ENCODE peak calls at places on chromosomes 3 and 15, in four cellular contexts. One of them, this sample, is unnamed.

GRCh38 chr3:51353131-51353530 is 32.0 kb upstream of the MANF start:
- DNase-seq in endodermal cell: no peak
- DNase-seq in fibroblast of mammary gland: peak; percentile 36
- DNase-seq in A673: no peak
- DNase-seq in this sample: no peak

GRCh38 chr15:70480196-70480856 is 283.0 kb downstream of the UACA start:
- DNase-seq in A673: no peak
- DNase-seq in fibroblast of mammary gland: no peak
- DNase-seq in endodermal cell: no peak
- DNase-seq in this sample: no peak

GRCh38 chr3:53045107-53045783 is 628 bp downstream of the SFMBT1 start:
- DNase-seq in endodermal cell: no peak
- DNase-seq in A673: peak; percentile 33
- DNase-seq in fibroblast of mammary gland: peak; percentile 38
- DNase-seq in this sample: no peak

GRCh38 chr3:414063-414462 is 217.5 kb downstream of the CHL1 start:
- DNase-seq in A673: peak; percentile 42
- DNase-seq in fibroblast of mammary gland: peak; percentile 15
- DNase-seq in endodermal cell: no peak
- DNase-seq in this sample: no peak

GRCh38 chr3:16864610-16865313 is 20.0 kb upstream of the PLCL2 start:
- DNase-seq in A673: peak; percentile 4
- DNase-seq in endodermal cell: no peak
- DNase-seq in fibroblast of mammary gland: peak; percentile 83
- DNase-seq in this sample: no peak

GRCh38 chr15:42731461-42731860 is 5.5 kb downstream of the CDAN1 start:
- DNase-seq in A673: no peak
- DNase-seq in fibroblast of mammary gland: no peak
- DNase-seq in endodermal cell: no peak
- DNase-seq in this sample: no peak

GRCh38 chr15:91445701-91446100 is 345.6 kb downstream of the SV2B start:
- DNase-seq in A673: no peak
- DNase-seq in endodermal cell: no peak
- DNase-seq in fibroblast of mammary gland: no peak
- DNase-seq in this sample: no peak

GRCh38 chr3:173793963-173794362 is 396.4 kb downstream of the NLGN1 start:
- DNase-seq in A673: no peak
- DNase-seq in fibroblast of mammary gland: no peak
- DNase-seq in endodermal cell: no peak
- DNase-seq in this sample: no peak

GRCh38 chr3:125054436-125055164 is 1.2 kb downstream of the HEG1 start:
- DNase-seq in A673: peak; percentile 63
- DNase-seq in endodermal cell: peak; percentile 61
- DNase-seq in fibroblast of mammary gland: peak; percentile 76
- DNase-seq in this sample: no peak

GRCh38 chr3:190491533-190492054 is 22.3 kb upstream of the IL1RAP start:
- DNase-seq in fibroblast of mammary gland: no peak
- DNase-seq in A673: no peak
- DNase-seq in endodermal cell: no peak
- DNase-seq in this sample: no peak

GRCh38 chr3:57530071-57530608 is 14.0 kb downstream of the DNAH12 start:
- DNase-seq in A673: no peak
- DNase-seq in endodermal cell: no peak
- DNase-seq in fibroblast of mammary gland: no peak
- DNase-seq in this sample: no peak

GRCh38 chr3:67509471-67510075 is 144.8 kb downstream of the SUCLG2 start:
- DNase-seq in endodermal cell: no peak
- DNase-seq in A673: no peak
- DNase-seq in fibroblast of mammary gland: peak; percentile 25
- DNase-seq in this sample: no peak

GRCh38 chr3:147368151-147368550 is 38.2 kb downstream of the ZIC4 start:
- DNase-seq in A673: no peak
- DNase-seq in endodermal cell: no peak
- DNase-seq in fibroblast of mammary gland: no peak
- DNase-seq in this sample: no peak

GRCh38 chr15:85504739-85505676 is 124.6 kb downstream of the AKAP13 start:
- DNase-seq in fibroblast of mammary gland: peak; percentile 81
- DNase-seq in endodermal cell: peak; percentile 58
- DNase-seq in A673: peak; percentile 70
- DNase-seq in this sample: no peak
- TF ChIP-seq CTCF in fibroblast of mammary gland: peak; percentile 62
- TF ChIP-seq CTCF in endodermal cell: peak; percentile 78
- TF ChIP-seq CTCF in A673: peak; percentile 81
- TF ChIP-seq CTCF in this sample: peak; percentile 34

GRCh38 chr15:68823561-68823960 is 2.9 kb upstream of the ANP32A start:
- DNase-seq in fibroblast of mammary gland: no peak
- DNase-seq in endodermal cell: no peak
- DNase-seq in A673: no peak
- DNase-seq in this sample: no peak

GRCh38 chr15:68821898-68822380 is 1.2 kb upstream of the ANP32A start:
- DNase-seq in fibroblast of mammary gland: peak; percentile 11
- DNase-seq in endodermal cell: peak; percentile 59
- DNase-seq in A673: no peak
- DNase-seq in this sample: no peak

GRCh38 chr15:68821190-68821897 is 649 bp upstream of the ANP32A start:
- DNase-seq in endodermal cell: no peak
- DNase-seq in fibroblast of mammary gland: no peak
- DNase-seq in A673: no peak
- DNase-seq in this sample: no peak

GRCh38 chr15:68820589-68821189 is at the start of gene ANP32A:
- DNase-seq in fibroblast of mammary gland: peak; percentile 89
- DNase-seq in endodermal cell: peak; percentile 99
- DNase-seq in A673: peak; percentile 98
- DNase-seq in this sample: peak; percentile 45

DNA sequence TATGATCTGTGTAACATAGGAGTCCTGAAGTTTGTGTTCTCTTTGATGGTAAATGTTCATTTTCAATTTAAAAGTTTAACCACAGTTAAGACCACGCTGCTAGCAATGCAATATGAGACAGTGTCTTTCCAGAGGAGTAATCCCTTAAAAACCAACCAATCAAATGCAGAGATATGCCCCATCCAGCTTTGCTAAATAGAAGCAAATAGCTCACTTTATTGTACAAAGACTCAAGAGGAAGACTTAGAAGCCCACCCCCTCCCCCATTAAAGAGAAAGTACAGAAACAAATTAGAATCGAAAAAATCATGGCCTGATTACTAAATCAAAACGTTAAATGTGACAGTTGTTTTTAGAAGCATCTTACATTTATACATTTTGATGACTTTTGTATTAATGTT is 2.1 kb upstream of the ANP32A start:
- DNase-seq in endodermal cell: no peak
- DNase-seq in fibroblast of mammary gland: no peak
- DNase-seq in A673: peak; percentile 80
- DNase-seq in this sample: no peak
- H3K4me3 ChIP-seq in endodermal cell: peak overlapping the region; percentile 96
- H3K4me3 ChIP-seq in fibroblast of mammary gland: no peak overlapping the region
- H3K4me3 ChIP-seq in A673: peak overlapping the region; percentile 74
- H3K4me3 ChIP-seq in this sample: no peak overlapping the region

GRCh38 chr15:73700041-73700842 is 16.1 kb downstream of the CD276 start:
- DNase-seq in fibroblast of mammary gland: peak; percentile 77
- DNase-seq in endodermal cell: peak; percentile 87
- DNase-seq in A673: peak; percentile 88
- DNase-seq in this sample: no peak
- TF ChIP-seq CTCF in fibroblast of mammary gland: peak; percentile 95
- TF ChIP-seq CTCF in endodermal cell: peak; percentile 99
- TF ChIP-seq CTCF in A673: peak; percentile 96
- TF ChIP-seq CTCF in this sample: peak; percentile 85

DNA sequence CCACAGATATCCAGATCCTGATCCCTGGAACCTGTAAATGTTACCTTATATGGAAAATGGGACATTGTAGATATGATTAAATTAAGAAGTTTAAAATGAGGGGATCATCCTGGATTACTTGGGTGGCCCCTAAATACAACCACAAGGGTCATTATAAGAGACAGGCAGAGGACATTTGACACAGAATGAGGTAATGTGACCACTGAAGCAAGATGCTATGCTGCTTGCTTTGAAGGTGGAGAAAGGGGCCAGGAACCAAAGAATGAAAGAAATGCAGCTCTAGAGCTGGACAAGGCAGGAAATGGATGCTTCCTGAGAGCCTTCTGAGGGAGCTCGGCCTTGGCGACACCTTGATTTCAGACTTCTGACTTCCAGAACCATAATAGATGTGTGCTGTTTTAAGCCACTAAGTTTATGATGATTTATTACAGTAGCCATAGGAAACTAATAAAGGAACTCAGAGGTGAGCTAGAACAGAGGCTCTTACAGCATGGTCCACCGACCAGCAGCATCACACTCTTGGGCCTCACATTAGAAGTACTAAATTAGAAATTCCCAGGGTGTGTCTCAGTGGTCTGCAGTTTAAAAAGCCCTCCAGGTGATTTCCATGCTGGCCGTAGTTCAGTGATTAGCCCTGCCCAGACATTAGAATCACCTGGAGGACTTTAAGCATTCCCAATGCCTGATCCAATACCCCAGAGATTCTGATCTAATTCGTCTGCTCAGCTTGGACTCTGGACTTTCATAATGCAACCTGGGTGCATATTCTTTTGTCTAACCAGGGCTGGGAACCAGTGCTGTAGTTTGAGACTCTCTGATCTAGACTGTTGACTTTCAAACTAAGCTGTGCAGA is 7.5 kb downstream of the COLQ start:
- DNase-seq in endodermal cell: no peak
- DNase-seq in A673: no peak
- DNase-seq in fibroblast of mammary gland: no peak
- DNase-seq in this sample: no peak
- H3K4me3 ChIP-seq in endodermal cell: no peak overlapping the region
- H3K4me3 ChIP-seq in A673: no peak overlapping the region
- H3K4me3 ChIP-seq in fibroblast of mammary gland: no peak overlapping the region
- H3K4me3 ChIP-seq in this sample: no peak overlapping the region

GRCh38 chr3:185646382-185647133 is 60.5 kb downstream of the SENP2 start:
- DNase-seq in A673: no peak
- DNase-seq in endodermal cell: peak; percentile 76
- DNase-seq in fibroblast of mammary gland: no peak
- DNase-seq in this sample: no peak

GRCh38 chr3:185649414-185649813 is 63.3 kb downstream of the SENP2 start:
- DNase-seq in endodermal cell: no peak
- DNase-seq in fibroblast of mammary gland: peak; percentile 52
- DNase-seq in A673: no peak
- DNase-seq in this sample: no peak

GRCh38 chr3:185647880-185648210 is 61.8 kb downstream of the SENP2 start:
- DNase-seq in A673: no peak
- DNase-seq in endodermal cell: peak; percentile 19
- DNase-seq in fibroblast of mammary gland: no peak
- DNase-seq in this sample: no peak

GRCh38 chr3:185647134-185647879 is 61.2 kb downstream of the SENP2 start:
- DNase-seq in A673: no peak
- DNase-seq in endodermal cell: no peak
- DNase-seq in fibroblast of mammary gland: no peak
- DNase-seq in this sample: no peak

DNA sequence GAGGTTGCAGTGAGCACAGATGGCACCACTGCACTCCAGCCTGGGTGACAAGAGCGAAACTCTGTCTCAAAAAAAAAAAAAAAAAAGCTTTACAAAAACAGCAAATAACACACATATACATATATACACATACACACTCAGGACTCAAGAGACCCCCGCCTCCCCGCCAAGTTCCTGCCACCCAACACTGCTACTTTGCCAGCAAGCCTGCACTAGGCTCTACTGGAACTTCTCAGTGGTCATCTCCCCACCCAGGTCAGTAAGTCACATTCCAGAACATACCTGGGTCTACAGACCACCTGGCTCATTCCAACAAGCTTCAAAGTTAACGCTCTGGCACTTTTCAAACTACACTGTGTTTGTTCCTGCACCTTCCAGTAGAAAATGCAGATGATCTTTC is 62.3 kb downstream of the SENP2 start:
- DNase-seq in A673: no peak
- DNase-seq in fibroblast of mammary gland: no peak
- DNase-seq in endodermal cell: no peak
- DNase-seq in this sample: no peak
- TF ChIP-seq CTCF in A673: no peak
- TF ChIP-seq CTCF in fibroblast of mammary gland: no peak
- TF ChIP-seq CTCF in endodermal cell: no peak
- TF ChIP-seq CTCF in this sample: no peak

This sample was measured in AG04449.